ENCODE peak calls at places on chromosomes 16 and 17, in nine cellular contexts. One of them, this sample, is unnamed.

GRCh38 chr16:11681977-11682654 is 13.9 kb downstream of the SNN start:
- DNase-seq in esophagus squamous epithelium: no peak
- DNase-seq in transverse colon: peak
- DNase-seq in HCT116: no peak
- DNase-seq in CD8-positive, alpha-beta T cell: no peak
- DNase-seq in tibial artery: no peak
- DNase-seq in CD4-positive, CD25-positive, alpha-beta regulatory T cell: no peak
- DNase-seq in H1: no peak
- DNase-seq in lung: no peak
- DNase-seq in this sample: no peak

GRCh38 chr17:29008591-29008990 is 2.8 kb upstream of the SEZ6 start:
- DNase-seq in tibial artery: no peak
- DNase-seq in H1: no peak
- DNase-seq in transverse colon: no peak
- DNase-seq in esophagus squamous epithelium: no peak
- DNase-seq in lung: no peak
- DNase-seq in CD8-positive, alpha-beta T cell: no peak
- DNase-seq in HCT116: no peak
- DNase-seq in CD4-positive, CD25-positive, alpha-beta regulatory T cell: no peak
- DNase-seq in this sample: no peak

GRCh38 chr17:2703181-2703580 is 8.4 kb downstream of the CLUH start:
- DNase-seq in esophagus squamous epithelium: no peak
- DNase-seq in CD4-positive, CD25-positive, alpha-beta regulatory T cell: no peak
- DNase-seq in tibial artery: peak
- DNase-seq in H1: no peak
- DNase-seq in HCT116: no peak
- DNase-seq in transverse colon: no peak
- DNase-seq in CD8-positive, alpha-beta T cell: no peak
- DNase-seq in lung: no peak
- DNase-seq in this sample: no peak

GRCh38 chr16:47504599-47504998 is 43.5 kb downstream of the PHKB start:
- DNase-seq in H1: no peak
- DNase-seq in lung: no peak
- DNase-seq in HCT116: no peak
- DNase-seq in tibial artery: no peak
- DNase-seq in transverse colon: no peak
- DNase-seq in esophagus squamous epithelium: no peak
- DNase-seq in CD4-positive, CD25-positive, alpha-beta regulatory T cell: no peak
- DNase-seq in CD8-positive, alpha-beta T cell: no peak
- DNase-seq in this sample: no peak

GRCh38 chr16:52547001-52547833 is at the start of gene TOX3:
- DNase-seq in H1: peak
- DNase-seq in esophagus squamous epithelium: no peak
- DNase-seq in tibial artery: no peak
- DNase-seq in CD4-positive, CD25-positive, alpha-beta regulatory T cell: no peak
- DNase-seq in transverse colon: peak
- DNase-seq in CD8-positive, alpha-beta T cell: no peak
- DNase-seq in lung: no peak
- DNase-seq in HCT116: no peak
- DNase-seq in this sample: no peak

GRCh38 chr16:47644166-47644565 is 183.0 kb downstream of the PHKB start:
- DNase-seq in esophagus squamous epithelium: no peak
- DNase-seq in CD8-positive, alpha-beta T cell: no peak
- DNase-seq in CD4-positive, CD25-positive, alpha-beta regulatory T cell: no peak
- DNase-seq in tibial artery: no peak
- DNase-seq in lung: no peak
- DNase-seq in HCT116: no peak
- DNase-seq in transverse colon: no peak
- DNase-seq in H1: no peak
- DNase-seq in this sample: no peak

GRCh38 chr17:21061158-21061835 is 18.5 kb upstream of the USP22 start:
- DNase-seq in esophagus squamous epithelium: no peak
- DNase-seq in lung: no peak
- DNase-seq in transverse colon: no peak
- DNase-seq in CD4-positive, CD25-positive, alpha-beta regulatory T cell: no peak
- DNase-seq in tibial artery: no peak
- DNase-seq in CD8-positive, alpha-beta T cell: no peak
- DNase-seq in HCT116: no peak
- DNase-seq in H1: no peak
- DNase-seq in this sample: no peak

GRCh38 chr16:15988268-15989013 is 39.0 kb downstream of the ABCC1 start:
- DNase-seq in tibial artery: no peak
- DNase-seq in lung: no peak
- DNase-seq in transverse colon: no peak
- DNase-seq in esophagus squamous epithelium: no peak
- DNase-seq in CD8-positive, alpha-beta T cell: no peak
- DNase-seq in H1: no peak
- DNase-seq in CD4-positive, CD25-positive, alpha-beta regulatory T cell: no peak
- DNase-seq in HCT116: no peak
- DNase-seq in this sample: no peak

GRCh38 chr17:53749178-53749577 is 73.5 kb upstream of the KIF2B start:
- DNase-seq in CD8-positive, alpha-beta T cell: no peak
- DNase-seq in esophagus squamous epithelium: no peak
- DNase-seq in H1: no peak
- DNase-seq in HCT116: no peak
- DNase-seq in CD4-positive, CD25-positive, alpha-beta regulatory T cell: no peak
- DNase-seq in transverse colon: no peak
- DNase-seq in tibial artery: no peak
- DNase-seq in lung: no peak
- DNase-seq in this sample: no peak

GRCh38 chr16:26263406-26263805 is 571.6 kb downstream of the HS3ST4 start:
- DNase-seq in CD4-positive, CD25-positive, alpha-beta regulatory T cell: no peak
- DNase-seq in esophagus squamous epithelium: no peak
- DNase-seq in lung: no peak
- DNase-seq in transverse colon: no peak
- DNase-seq in CD8-positive, alpha-beta T cell: no peak
- DNase-seq in H1: no peak
- DNase-seq in HCT116: no peak
- DNase-seq in tibial artery: no peak
- DNase-seq in this sample: no peak

GRCh38 chr17:46120078-46120477 is 73.2 kb downstream of the KANSL1 start:
- DNase-seq in H1: no peak
- DNase-seq in tibial artery: no peak
- DNase-seq in transverse colon: no peak
- DNase-seq in CD8-positive, alpha-beta T cell: no peak
- DNase-seq in lung: no peak
- DNase-seq in HCT116: no peak
- DNase-seq in CD4-positive, CD25-positive, alpha-beta regulatory T cell: no peak
- DNase-seq in esophagus squamous epithelium: no peak
- DNase-seq in this sample: no peak

GRCh38 chr17:46118969-46119368 is 74.3 kb downstream of the KANSL1 start:
- DNase-seq in CD4-positive, CD25-positive, alpha-beta regulatory T cell: no peak
- DNase-seq in lung: no peak
- DNase-seq in tibial artery: no peak
- DNase-seq in CD8-positive, alpha-beta T cell: no peak
- DNase-seq in esophagus squamous epithelium: no peak
- DNase-seq in HCT116: no peak
- DNase-seq in H1: no peak
- DNase-seq in transverse colon: no peak
- DNase-seq in this sample: no peak

GRCh38 chr17:46121841-46122485 is 71.3 kb downstream of the KANSL1 start:
- DNase-seq in H1: no peak
- DNase-seq in tibial artery: no peak
- DNase-seq in CD4-positive, CD25-positive, alpha-beta regulatory T cell: no peak
- DNase-seq in esophagus squamous epithelium: no peak
- DNase-seq in lung: no peak
- DNase-seq in HCT116: no peak
- DNase-seq in transverse colon: no peak
- DNase-seq in CD8-positive, alpha-beta T cell: no peak
- DNase-seq in this sample: no peak

GRCh38 chr17:46122486-46122871 is 70.8 kb downstream of the KANSL1 start:
- DNase-seq in CD8-positive, alpha-beta T cell: no peak
- DNase-seq in lung: no peak
- DNase-seq in CD4-positive, CD25-positive, alpha-beta regulatory T cell: no peak
- DNase-seq in transverse colon: no peak
- DNase-seq in HCT116: no peak
- DNase-seq in H1: no peak
- DNase-seq in tibial artery: no peak
- DNase-seq in esophagus squamous epithelium: no peak
- DNase-seq in this sample: no peak

GRCh38 chr17:46121165-46121764 is 72.0 kb downstream of the KANSL1 start:
- DNase-seq in CD8-positive, alpha-beta T cell: no peak
- DNase-seq in tibial artery: no peak
- DNase-seq in H1: no peak
- DNase-seq in HCT116: no peak
- DNase-seq in transverse colon: no peak
- DNase-seq in esophagus squamous epithelium: no peak
- DNase-seq in lung: no peak
- DNase-seq in CD4-positive, CD25-positive, alpha-beta regulatory T cell: no peak
- DNase-seq in this sample: no peak
- H3K4me3 ChIP-seq in CD8-positive, alpha-beta T cell: no peak
- H3K4me3 ChIP-seq in tibial artery: no peak
- H3K4me3 ChIP-seq in H1: no peak
- H3K4me3 ChIP-seq in HCT116: no peak
- H3K4me3 ChIP-seq in transverse colon: no peak
- H3K4me3 ChIP-seq in esophagus squamous epithelium: no peak
- H3K4me3 ChIP-seq in lung: no peak
- H3K4me3 ChIP-seq in CD4-positive, CD25-positive, alpha-beta regulatory T cell: peak
- H3K4me3 ChIP-seq in this sample: no peak

GRCh38 chr17:35088647-35088910 is 25.1 kb upstream of the RFFL start:
- DNase-seq in HCT116: peak
- DNase-seq in tibial artery: no peak
- DNase-seq in CD8-positive, alpha-beta T cell: no peak
- DNase-seq in H1: peak
- DNase-seq in CD4-positive, CD25-positive, alpha-beta regulatory T cell: no peak
- DNase-seq in esophagus squamous epithelium: no peak
- DNase-seq in lung: no peak
- DNase-seq in transverse colon: peak
- DNase-seq in this sample: no peak

GRCh38 chr17:35086164-35086563 is 22.7 kb upstream of the RFFL start:
- DNase-seq in esophagus squamous epithelium: no peak
- DNase-seq in HCT116: no peak
- DNase-seq in H1: no peak
- DNase-seq in CD4-positive, CD25-positive, alpha-beta regulatory T cell: no peak
- DNase-seq in CD8-positive, alpha-beta T cell: no peak
- DNase-seq in lung: no peak
- DNase-seq in transverse colon: no peak
- DNase-seq in tibial artery: no peak
- DNase-seq in this sample: no peak

GRCh38 chr17:35084987-35085386 is 21.5 kb upstream of the RFFL start:
- DNase-seq in lung: no peak
- DNase-seq in transverse colon: peak
- DNase-seq in CD8-positive, alpha-beta T cell: no peak
- DNase-seq in HCT116: peak
- DNase-seq in esophagus squamous epithelium: no peak
- DNase-seq in H1: no peak
- DNase-seq in CD4-positive, CD25-positive, alpha-beta regulatory T cell: no peak
- DNase-seq in tibial artery: no peak
- DNase-seq in this sample: no peak

GRCh38 chr17:35087731-35088646 is 24.5 kb upstream of the RFFL start:
- DNase-seq in transverse colon: peak
- DNase-seq in H1: no peak
- DNase-seq in tibial artery: peak
- DNase-seq in esophagus squamous epithelium: no peak
- DNase-seq in HCT116: no peak
- DNase-seq in lung: peak
- DNase-seq in CD8-positive, alpha-beta T cell: peak
- DNase-seq in CD4-positive, CD25-positive, alpha-beta regulatory T cell: peak
- DNase-seq in this sample: peak

DNA sequence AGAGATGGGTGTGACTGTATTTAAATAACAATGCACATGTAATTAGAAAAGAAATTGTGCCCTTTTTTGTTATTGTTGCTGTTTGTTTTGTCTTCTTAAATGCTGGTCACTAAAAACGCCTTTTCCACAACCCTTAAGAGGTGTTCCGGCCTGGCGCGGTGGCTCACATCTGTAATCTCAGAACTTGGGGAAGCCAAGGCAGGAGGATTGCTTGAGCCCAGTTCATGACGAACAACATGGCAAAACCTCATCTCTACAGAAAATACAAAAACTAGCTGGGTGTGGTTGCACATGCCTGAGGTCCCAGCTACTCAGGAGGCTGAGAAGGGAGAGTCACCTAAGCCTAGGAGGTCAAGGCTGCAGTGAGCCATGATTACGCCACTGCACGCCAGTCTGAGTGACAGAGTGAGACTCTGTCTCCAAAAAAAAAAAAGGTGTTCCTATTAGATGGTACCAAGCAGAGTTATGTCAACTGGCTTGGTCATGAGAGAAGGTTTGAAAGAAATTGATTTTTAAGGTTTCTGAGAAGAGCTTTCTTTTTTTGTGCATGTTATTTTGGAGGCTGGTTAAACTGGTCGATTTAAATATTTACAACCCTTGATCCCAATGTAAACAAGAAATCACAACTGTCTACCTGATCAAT is 23.5 kb upstream of the RFFL start:
- DNase-seq in lung: no peak
- DNase-seq in H1: no peak
- DNase-seq in esophagus squamous epithelium: no peak
- DNase-seq in transverse colon: peak
- DNase-seq in HCT116: no peak
- DNase-seq in tibial artery: no peak
- DNase-seq in CD4-positive, CD25-positive, alpha-beta regulatory T cell: no peak
- DNase-seq in CD8-positive, alpha-beta T cell: no peak
- DNase-seq in this sample: no peak
- H3K27ac ChIP-seq in lung: no peak
- H3K27ac ChIP-seq in H1: no peak
- H3K27ac ChIP-seq in esophagus squamous epithelium: peak
- H3K27ac ChIP-seq in transverse colon: peak
- H3K27ac ChIP-seq in HCT116: peak
- H3K27ac ChIP-seq in tibial artery: no peak
- H3K27ac ChIP-seq in CD4-positive, CD25-positive, alpha-beta regulatory T cell: peak
- H3K27ac ChIP-seq in CD8-positive, alpha-beta T cell: no peak
- H3K27ac ChIP-seq in this sample: peak

GRCh38 chr17:81251091-81251942 is 12.2 kb downstream of the NDUFAF8 start:
- DNase-seq in HCT116: no peak
- DNase-seq in transverse colon: peak
- DNase-seq in lung: no peak
- DNase-seq in tibial artery: no peak
- DNase-seq in esophagus squamous epithelium: no peak
- DNase-seq in CD4-positive, CD25-positive, alpha-beta regulatory T cell: no peak
- DNase-seq in H1: no peak
- DNase-seq in CD8-positive, alpha-beta T cell: no peak
- DNase-seq in this sample: no peak
- H3K4me3 ChIP-seq in HCT116: no peak
- H3K4me3 ChIP-seq in transverse colon: no peak
- H3K4me3 ChIP-seq in lung: no peak
- H3K4me3 ChIP-seq in tibial artery: no peak
- H3K4me3 ChIP-seq in esophagus squamous epithelium: no peak
- H3K4me3 ChIP-seq in CD4-positive, CD25-positive, alpha-beta regulatory T cell: no peak
- H3K4me3 ChIP-seq in H1: no peak
- H3K4me3 ChIP-seq in CD8-positive, alpha-beta T cell: no peak
- H3K4me3 ChIP-seq in this sample: no peak

DNA sequence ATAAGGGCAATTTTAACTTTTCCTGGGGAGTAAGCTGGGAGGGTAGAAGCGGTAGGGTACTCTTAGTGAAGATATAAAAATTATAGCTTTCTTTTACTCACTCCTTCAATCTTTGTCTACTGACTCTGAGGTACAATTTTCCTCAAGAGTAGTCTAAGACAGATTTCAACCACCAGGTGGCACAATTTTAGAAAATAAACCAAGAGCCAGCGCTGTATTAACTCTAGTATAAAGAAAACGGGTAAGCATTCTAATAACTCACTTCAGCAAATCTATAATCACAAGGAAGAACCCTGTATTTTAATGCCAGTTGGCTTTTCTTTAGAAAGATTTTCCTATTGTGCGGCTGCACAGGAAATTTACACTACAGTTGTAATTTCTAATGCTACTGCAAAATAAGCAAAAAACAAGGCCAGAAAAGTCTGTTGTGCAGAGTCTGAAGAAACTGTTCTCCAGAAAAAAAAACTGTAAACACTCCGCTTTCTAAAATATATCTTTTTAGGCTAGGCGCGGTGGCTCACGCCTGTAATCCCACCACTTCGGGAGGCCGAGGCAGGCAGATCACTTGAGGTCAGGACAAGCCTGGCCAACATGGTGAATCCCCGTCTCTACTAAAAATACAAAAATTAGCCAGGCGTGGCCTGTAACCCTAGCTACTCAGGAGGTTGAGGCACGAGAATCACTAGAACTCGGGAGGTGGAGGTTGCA is 1.9 kb downstream of the CMC2 start:
- DNase-seq in CD8-positive, alpha-beta T cell: no peak
- DNase-seq in HCT116: peak
- DNase-seq in transverse colon: no peak
- DNase-seq in CD4-positive, CD25-positive, alpha-beta regulatory T cell: peak
- DNase-seq in esophagus squamous epithelium: no peak
- DNase-seq in tibial artery: no peak
- DNase-seq in lung: no peak
- DNase-seq in H1: no peak
- DNase-seq in this sample: peak
- H3K27ac ChIP-seq in CD8-positive, alpha-beta T cell: peak
- H3K27ac ChIP-seq in HCT116: peak
- H3K27ac ChIP-seq in transverse colon: peak
- H3K27ac ChIP-seq in CD4-positive, CD25-positive, alpha-beta regulatory T cell: peak
- H3K27ac ChIP-seq in esophagus squamous epithelium: peak
- H3K27ac ChIP-seq in tibial artery: peak
- H3K27ac ChIP-seq in lung: no peak
- H3K27ac ChIP-seq in H1: no peak
- H3K27ac ChIP-seq in this sample: peak

This sample was measured in naive thymus-derived CD4-positive, alpha-beta T cell.